ENCODE peak calls at places on chromosome 4, in nine cellular contexts. K, O, W, P, R, T, I, C and H are unnamed samples. For H3K4me1 and H3K36me3, the result is how much of the 10 kb centered on the place peaks cover.

GRCh38 chr4:173367946-173368345 is 2.8 kb upstream of the SAP30 start:
- DNase-seq in K (no peak), O (peak), W (no peak), P (peak), R (no peak), T (no peak), I (no peak), C (no peak), H (no peak)

GRCh38 chr4:41611881-41612871 is 74.2 kb downstream of the LIMCH1 start:
- DNase-seq in K (peak), O (no peak), W (no peak), P (peak), R (peak), T (no peak), I (no peak), C (peak), H (peak)

GRCh38 chr4:40307627-40308497 is 27.3 kb upstream of the CHRNA9 start:
- DNase-seq in K (no peak), O (peak), W (no peak), P (peak), R (no peak), T (no peak), I (no peak), C (peak), H (no peak)

GRCh38 chr4:137039369-137039768 is 492.9 kb downstream of the PCDH18 start:
- DNase-seq in K (no peak), O (no peak), W (no peak), P (no peak), R (no peak), T (no peak), I (no peak), C (no peak), H (no peak)

GRCh38 chr4:101420661-101421060 is 73.3 kb upstream of the PPP3CA start:
- DNase-seq in K (no peak), O (no peak), W (no peak), P (no peak), R (no peak), T (no peak), I (no peak), C (no peak), H (no peak)

GRCh38 chr4:12036450-12036849 is 607.8 kb upstream of the HS3ST1 start:
- DNase-seq in K (no peak), O (no peak), W (no peak), P (no peak), R (no peak), T (no peak), I (peak), C (peak), H (no peak)

GRCh38 chr4:56082809-56083208 is 134.1 kb downstream of the CEP135 start:
- DNase-seq in K (no peak), O (no peak), W (no peak), P (no peak), R (no peak), T (no peak), I (no peak), C (no peak), H (no peak)

GRCh38 chr4:17332483-17332882 is 179.4 kb downstream of the QDPR start:
- DNase-seq in K (no peak), O (no peak), W (no peak), P (peak), R (no peak), T (no peak), I (no peak), C (no peak), H (no peak)

GRCh38 chr4:141686146-141686775 is 49.9 kb downstream of the IL15 start:
- DNase-seq in K (no peak), O (no peak), W (no peak), P (peak), R (no peak), T (no peak), I (peak), C (no peak), H (no peak)

GRCh38 chr4:140136509-140136908 is 17.5 kb downstream of the MAML3 start:
- DNase-seq in K (no peak), O (no peak), W (no peak), P (no peak), R (no peak), T (no peak), I (no peak), C (no peak), H (no peak)

GRCh38 chr4:70734168-70734954 is 12.6 kb downstream of the RUFY3 start:
- DNase-seq in K (no peak), O (no peak), W (no peak), P (peak), R (no peak), T (no peak), I (no peak), C (no peak), H (peak)

GRCh38 chr4:15349426-15349825 is 78.4 kb upstream of the C1QTNF7 start:
- DNase-seq in K (no peak), O (no peak), W (no peak), P (peak), R (no peak), T (no peak), I (no peak), C (no peak), H (no peak)

GRCh38 chr4:139750099-139750498 is 84.5 kb downstream of the MGST2 start:
- DNase-seq in K (no peak), O (no peak), W (no peak), P (no peak), R (no peak), T (no peak), I (no peak), C (no peak), H (no peak)

GRCh38 chr4:117085185-117085701 is at the start of gene TRAM1L1:
- DNase-seq in K (no peak), O (peak), W (peak), P (peak), R (peak), T (peak), I (peak), C (peak), H (peak)

GRCh38 chr4:145951931-145952330 is 13.3 kb upstream of the ZNF827 start:
- DNase-seq in K (no peak), O (no peak), W (no peak), P (no peak), R (no peak), T (no peak), I (no peak), C (no peak), H (no peak)

GRCh38 chr4:132240094-132240493 is 909.0 kb upstream of the PCDH10 start:
- DNase-seq in K (no peak), O (no peak), W (no peak), P (peak), R (no peak), T (no peak), I (no peak), C (no peak), H (no peak)

DNA sequence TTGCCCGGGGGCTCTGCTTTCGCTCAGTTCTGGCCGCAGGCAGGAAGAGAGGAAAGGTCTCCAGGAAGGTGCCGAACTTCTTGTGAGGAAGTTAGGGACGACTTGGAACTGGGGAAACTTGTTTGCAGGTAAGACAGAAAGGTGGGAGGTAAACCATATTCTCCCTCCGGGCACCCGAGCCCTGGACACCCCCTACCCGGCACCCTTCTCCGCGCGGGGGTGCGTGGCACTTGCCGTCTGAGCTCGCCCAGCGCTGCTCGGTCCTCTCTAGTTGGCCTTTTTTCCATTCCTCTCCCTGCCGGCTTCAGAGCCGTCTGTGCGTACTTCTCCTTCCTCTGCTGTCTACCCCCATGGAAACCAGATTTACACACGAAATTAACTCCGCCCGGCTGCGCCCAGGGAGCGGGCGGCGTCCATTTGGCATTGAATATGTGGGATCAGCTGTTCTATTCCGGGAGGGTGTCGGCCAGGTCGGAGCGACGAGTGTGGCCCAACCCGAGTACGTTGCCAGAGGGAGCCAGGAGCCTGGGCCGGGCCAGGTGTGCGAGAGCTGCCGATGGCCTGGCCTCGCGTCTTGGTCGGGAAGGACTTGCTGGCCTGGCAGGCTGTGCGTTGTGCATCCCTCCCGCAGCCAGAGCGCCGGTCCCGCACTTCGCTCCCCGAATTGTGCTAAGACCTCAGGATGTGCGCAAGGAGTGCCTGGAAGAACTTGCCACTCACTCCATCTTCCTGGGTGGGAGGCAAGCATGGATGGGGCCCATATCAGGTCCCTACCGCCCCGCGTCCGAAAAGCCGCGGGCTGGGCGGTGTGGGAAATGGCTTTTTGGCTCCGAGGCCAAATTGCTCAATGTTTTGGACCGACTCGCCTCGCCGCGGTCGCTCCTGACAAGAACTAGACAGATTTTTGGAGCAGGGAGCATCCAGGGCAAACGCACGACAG is 1.7 kb downstream of the PDGFRA start:
- DNase-seq in K (no peak), O (no peak), W (peak), P (no peak), R (peak), T (no peak), I (peak), C (peak), H (peak)
- H3K4me1 ChIP-seq in K (half or more), O (under half), W (under half), P (under half), R (under half), T (under half), I (under half), C (half or more), H (under half)

GRCh38 chr4:2827874-2828751 is 15.5 kb upstream of the ADD1 start:
- DNase-seq in K (no peak), O (no peak), W (peak), P (no peak), R (no peak), T (peak), I (no peak), C (no peak), H (no peak)
- H3K36me3 ChIP-seq in K (under half), O (under half), W (under half), P (under half), R (under half), T (half or more), I (under half), C (under half), H (under half)

GRCh38 chr4:74375824-74376426 is 11.0 kb downstream of the EREG start:
- DNase-seq in K (no peak), O (no peak), W (no peak), P (no peak), R (no peak), T (no peak), I (no peak), C (no peak), H (no peak)
- H3K4me1 ChIP-seq in K (under half), O (under half), W (under half), P (under half), R (under half), T (under half), I (under half), C (under half), H (under half)

GRCh38 chr4:1961563-1961962 is 47.2 kb downstream of the NELFA start:
- DNase-seq in K (no peak), O (no peak), W (no peak), P (no peak), R (no peak), T (no peak), I (no peak), C (no peak), H (no peak)
- H3K36me3 ChIP-seq in K (under half), O (half or more), W (under half), P (half or more), R (under half), T (half or more), I (under half), C (under half), H (half or more)

DNA sequence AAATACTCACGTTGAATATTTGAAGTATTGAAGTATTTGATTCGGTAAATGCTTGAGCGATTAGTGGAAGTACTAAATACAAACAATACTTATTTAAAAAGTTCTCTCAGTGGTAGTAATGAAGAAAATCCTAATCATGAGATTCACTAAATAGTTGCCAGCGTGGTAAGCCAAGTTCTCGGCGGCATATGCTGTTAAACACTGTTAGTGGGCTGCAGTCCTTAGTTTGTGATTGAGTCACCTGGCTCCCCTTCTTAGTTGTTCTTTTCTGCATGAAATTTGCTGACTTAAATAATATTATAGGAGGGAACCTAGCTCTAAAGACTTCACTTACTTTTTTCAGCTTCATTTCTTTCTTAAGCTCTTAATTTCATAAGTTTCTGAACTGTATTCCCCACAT is 51.4 kb downstream of the STIM2 start:
- DNase-seq in K (no peak), O (no peak), W (no peak), P (no peak), R (no peak), T (no peak), I (no peak), C (no peak), H (no peak)
- H3K4me1 ChIP-seq in K (under half), O (under half), W (under half), P (half or more), R (under half), T (under half), I (under half), C (under half), H (under half)

GRCh38 chr4:2487632-2488031 is 18.7 kb downstream of the RNF4 start:
- DNase-seq in K (no peak), O (no peak), W (peak), P (no peak), R (no peak), T (no peak), I (no peak), C (no peak), H (no peak)
- H3K36me3 ChIP-seq in K (under half), O (half or more), W (under half), P (under half), R (under half), T (under half), I (under half), C (under half), H (under half)

GRCh38 chr4:87108142-87108546 is 112.3 kb downstream of the KLHL8 start:
- DNase-seq in K (no peak), O (no peak), W (no peak), P (peak), R (no peak), T (no peak), I (peak), C (peak), H (no peak)

GRCh38 chr4:87112063-87112462 is 108.4 kb downstream of the KLHL8 start:
- DNase-seq in K (no peak), O (peak), W (no peak), P (no peak), R (no peak), T (no peak), I (no peak), C (no peak), H (no peak)

GRCh38 chr4:87105101-87105852 is 115.1 kb downstream of the KLHL8 start:
- DNase-seq in K (no peak), O (no peak), W (no peak), P (no peak), R (no peak), T (no peak), I (no peak), C (no peak), H (no peak)

GRCh38 chr4:87109945-87110344 is 110.5 kb downstream of the KLHL8 start:
- DNase-seq in K (no peak), O (no peak), W (no peak), P (no peak), R (no peak), T (no peak), I (no peak), C (no peak), H (no peak)

GRCh38 chr4:87109121-87109520 is 111.3 kb downstream of the KLHL8 start:
- DNase-seq in K (no peak), O (no peak), W (no peak), P (peak), R (no peak), T (no peak), I (no peak), C (no peak), H (no peak)
- H3K4me1 ChIP-seq in K (under half), O (under half), W (under half), P (under half), R (under half), T (under half), I (under half), C (under half), H (under half)

GRCh38 chr4:118738999-118739690 is 54.0 kb downstream of the METTL14 start:
- DNase-seq in K (no peak), O (no peak), W (no peak), P (no peak), R (no peak), T (no peak), I (no peak), C (no peak), H (peak)
- H3K36me3 ChIP-seq in K (under half), O (under half), W (half or more), P (under half), R (under half), T (half or more), I (under half), C (under half), H (under half)

GRCh38 chr4:148286043-148286442 is 156.2 kb downstream of the NR3C2 start:
- DNase-seq in K (no peak), O (no peak), W (no peak), P (no peak), R (no peak), T (no peak), I (no peak), C (no peak), H (no peak)
- H3K4me1 ChIP-seq in K (under half), O (under half), W (under half), P (under half), R (under half), T (under half), I (under half), C (under half), H (under half)